ENCODE peak calls at places on chromosomes 11 and 22, in ten cellular contexts. J, Z, O, B, A, U, H, G, L and D are unnamed samples.

GRCh38 chr22:19231986-19232385 is 53.5 kb upstream of the SLC25A1 start:
- DNase-seq in Z (no peak), B (no peak), G (no peak), O (no peak), H (no peak), L (no peak), J (no peak), A (no peak), U (no peak), D (no peak)

GRCh38 chr11:118164885-118165284 is 11.6 kb downstream of the SCN2B start:
- DNase-seq in O (no peak), B (no peak), A (no peak), J (no peak), H (no peak), L (no peak), G (no peak), Z (no peak), U (no peak), D (no peak)

GRCh38 chr11:14411818-14412217 is 52.8 kb upstream of the RRAS2 start:
- DNase-seq in L (no peak), O (no peak), Z (peak), A (no peak), G (no peak), J (peak), U (no peak), B (no peak), H (peak), D (no peak)

GRCh38 chr11:130765951-130766649 is 150.2 kb downstream of the SNX19 start:
- DNase-seq in Z (no peak), B (no peak), G (no peak), A (no peak), L (no peak), J (no peak), O (no peak), U (no peak), H (peak), D (no peak)

GRCh38 chr11:18633256-18634139 is 644 bp downstream of the SPTY2D1 start:
- DNase-seq in J (no peak), B (no peak), G (no peak), U (no peak), Z (peak), H (peak), O (no peak), L (no peak), A (peak), D (peak)

GRCh38 chr11:116853461-116854073 is 16.1 kb upstream of the APOA1 start:
- DNase-seq in U (no peak), Z (peak), O (peak), L (no peak), H (peak), A (peak), J (no peak), G (peak), B (peak), D (peak)

GRCh38 chr11:59669611-59670009 is 773 bp upstream of the PATL1 start:
- DNase-seq in Z (peak), U (no peak), L (no peak), J (no peak), O (no peak), G (peak), H (peak), B (no peak), A (no peak), D (peak)

GRCh38 chr11:107669156-107669740 is 42.6 kb downstream of the SLN start:
- DNase-seq in B (no peak), O (no peak), A (no peak), H (no peak), G (no peak), L (no peak), Z (no peak), U (no peak), J (no peak), D (peak)

GRCh38 chr11:69934861-69935494 is 115.8 kb upstream of the FGF3 start:
- DNase-seq in Z (no peak), G (no peak), B (no peak), H (no peak), A (no peak), J (no peak), O (no peak), L (peak), U (no peak), D (peak)

GRCh38 chr22:34776827-34777226 is 289.1 kb upstream of the ISX start:
- DNase-seq in O (no peak), G (no peak), A (no peak), H (no peak), L (no peak), B (no peak), Z (no peak), U (no peak), J (no peak), D (no peak)

GRCh38 chr11:2346014-2346413 is 31.1 kb upstream of the CD81 start:
- DNase-seq in G (no peak), Z (no peak), J (no peak), A (no peak), O (no peak), B (no peak), H (no peak), U (no peak), L (no peak), D (no peak)

GRCh38 chr11:101867951-101868350 is 46.9 kb upstream of the CEP126 start:
- DNase-seq in B (no peak), J (no peak), Z (peak), G (no peak), H (peak), L (no peak), A (no peak), O (no peak), U (no peak), D (peak)

GRCh38 chr11:87417951-87418350 is 380.2 kb downstream of the TMEM135 start:
- DNase-seq in O (no peak), G (no peak), L (no peak), B (no peak), U (no peak), J (no peak), A (no peak), H (no peak), Z (no peak), D (no peak)

GRCh38 chr11:47904808-47905207 is 56.7 kb upstream of the NUP160 start:
- DNase-seq in J (no peak), B (no peak), A (no peak), U (no peak), H (no peak), L (no peak), G (no peak), O (no peak), Z (no peak), D (no peak)

GRCh38 chr11:63017306-63017974 is 1.8 kb upstream of the SLC22A8 start:
- DNase-seq in A (no peak), G (no peak), U (no peak), J (no peak), H (no peak), B (no peak), Z (no peak), L (peak), O (no peak), D (peak)

GRCh38 chr22:39475902-39476301 is 19.1 kb downstream of the MGAT3 start:
- DNase-seq in H (no peak), L (no peak), Z (no peak), A (no peak), J (no peak), U (peak), O (no peak), B (no peak), G (no peak), D (no peak)

GRCh38 chr11:76048763-76049162 is 157.5 kb downstream of the WNT11 start:
- DNase-seq in H (no peak), G (no peak), B (peak), O (no peak), J (peak), L (peak), Z (no peak), U (no peak), A (no peak), D (no peak)

GRCh38 chr11:19201737-19202605 is at the start of gene CSRP3:
- DNase-seq in U (no peak), O (no peak), G (no peak), L (no peak), H (no peak), Z (no peak), J (no peak), A (no peak), B (no peak), D (no peak)

GRCh38 chr22:38205261-38206128 is 3.7 kb downstream of the MAFF start:
- DNase-seq in H (peak), O (no peak), B (no peak), L (no peak), Z (peak), U (peak), J (peak), G (no peak), A (no peak), D (peak)

GRCh38 chr11:19071255-19071654 is 10.7 kb upstream of the MRGPRX2 start:
- DNase-seq in B (peak), H (peak), L (peak), J (peak), A (peak), O (peak), G (peak), Z (peak), U (no peak), D (peak)